ENCODE peak calls at places on chromosome 14, in nine cellular contexts. C is breast epithelium; U is iPS DF 6.9; R is SK-N-SH; G is left lung; W is stomach; A is effector memory CD4-positive, alpha-beta T cell; E is aorta; M is transverse colon. O is an unnamed sample.

GRCh38 chr14:55097894-55098560 is 31.0 kb upstream of the LGALS3 start:
- DNase-seq in U (no peak), A (peak; percentile 6), W (peak; percentile 53), R (no peak), M (peak; percentile 71), G (peak; percentile 77), E (peak; percentile 71), C (no peak), O (no peak)

GRCh38 chr14:61561144-61561543 is 134.2 kb upstream of the HIF1A start:
- DNase-seq in A (no peak), R (peak; percentile 47), E (no peak), G (no peak), M (no peak), W (no peak), C (no peak), U (no peak), O (no peak)

GRCh38 chr14:55707365-55707804 is 127.4 kb downstream of the KTN1 start:
- DNase-seq in G (no peak), M (no peak), R (no peak), C (no peak), A (no peak), W (no peak), U (no peak), E (no peak), O (no peak)

GRCh38 chr14:64464695-64465094 is 604 bp upstream of the AKAP5 start:
- DNase-seq in G (no peak), M (no peak), E (no peak), R (no peak), W (no peak), C (no peak), A (no peak), U (peak; percentile 18), O (no peak)

GRCh38 chr14:66070542-66071319 is 415.4 kb upstream of the CCDC196 start:
- DNase-seq in A (peak; percentile 38), W (peak; percentile 62), U (peak; percentile 73), C (no peak), E (peak; percentile 48), R (peak; percentile 63), G (no peak), M (peak; percentile 60), O (peak; percentile 50)

GRCh38 chr14:23864856-23865255 is 88.7 kb upstream of the DHRS4 start:
- DNase-seq in U (no peak), W (no peak), R (no peak), M (no peak), G (no peak), E (no peak), C (no peak), A (no peak), O (no peak)

GRCh38 chr14:22842211-22843122 is 6.1 kb downstream of the MMP14 start:
- DNase-seq in G (no peak), W (no peak), C (no peak), M (no peak), U (no peak), E (no peak), R (no peak), A (no peak), O (no peak)

GRCh38 chr14:55580401-55581010 is 499 bp downstream of the KTN1 start:
- DNase-seq in U (no peak), M (peak; percentile 47), C (peak; percentile 19), R (peak; percentile 79), A (peak; percentile 45), W (peak; percentile 36), E (peak; percentile 61), G (peak; percentile 43), O (peak; percentile 60)

GRCh38 chr14:96583605-96584041 is 81.4 kb downstream of the PAPOLA start:
- DNase-seq in G (no peak), C (no peak), A (no peak), M (no peak), U (no peak), W (no peak), R (no peak), E (no peak), O (no peak)

GRCh38 chr14:72515779-72516770 is 377.8 kb downstream of the DPF3 start:
- DNase-seq in C (no peak), G (no peak), E (no peak), A (no peak), R (no peak), U (no peak), M (no peak), W (no peak), O (no peak)

DNA sequence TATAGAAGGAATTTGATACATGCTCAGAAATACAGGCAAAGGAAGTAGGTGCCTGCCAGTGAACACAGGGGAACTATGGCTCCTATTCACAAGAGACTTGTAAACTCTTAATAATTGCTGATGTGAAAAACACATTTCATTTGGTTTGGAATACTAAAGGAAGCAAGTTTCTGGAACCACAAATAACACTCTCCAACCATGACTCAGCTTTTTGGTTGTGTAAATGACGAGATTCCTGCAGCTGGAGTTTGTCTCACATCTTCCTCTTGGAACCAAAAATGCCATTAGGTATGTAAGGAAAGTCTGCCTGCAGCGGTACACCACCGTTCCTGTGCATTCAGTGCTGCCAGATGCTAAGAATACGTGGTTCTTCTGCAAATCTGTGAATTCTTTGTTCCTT is 4.5 kb upstream of the OR11H6 start:
- DNase-seq in E (no peak), A (no peak), G (no peak), U (no peak), R (no peak), W (no peak), C (no peak), M (no peak), O (no peak)
- H3K9me3 ChIP-seq in E (no peaks in the 10 kb centered on the region), A (no peaks in the 10 kb centered on the region), G (no peaks in the 10 kb centered on the region), U (no peaks in the 10 kb centered on the region), R (no peaks in the 10 kb centered on the region), W (no peaks in the 10 kb centered on the region), C (no peaks in the 10 kb centered on the region), M (no peaks in the 10 kb centered on the region), O (no peaks in the 10 kb centered on the region)

GRCh38 chr14:21084988-21085853 is 13.2 kb downstream of the ZNF219 start:
- DNase-seq in R (peak; percentile 15), M (no peak), A (no peak), W (peak; percentile 63), E (peak; percentile 51), G (no peak), C (no peak), U (no peak), O (no peak)

GRCh38 chr14:21086908-21087293 is 11.6 kb downstream of the ZNF219 start:
- DNase-seq in M (no peak), E (no peak), R (no peak), G (no peak), C (no peak), U (no peak), W (no peak), A (no peak), O (no peak)

GRCh38 chr14:21081521-21082184 is 11.5 kb downstream of the ARHGEF40 start:
- DNase-seq in W (no peak), C (no peak), R (peak; percentile 25), A (no peak), U (no peak), M (no peak), E (no peak), G (no peak), O (no peak)

GRCh38 chr14:21083565-21084325 is 13.6 kb downstream of the ARHGEF40 start:
- DNase-seq in E (no peak), G (no peak), C (no peak), M (no peak), A (no peak), W (no peak), U (no peak), R (peak; percentile 16), O (no peak)

GRCh38 chr14:21084396-21084795 is 14.1 kb downstream of the ZNF219 start:
- DNase-seq in E (no peak), R (peak; percentile 7), U (no peak), G (no peak), M (no peak), W (no peak), A (no peak), C (no peak), O (no peak)
- H3K9me3 ChIP-seq in E (no peaks in the 10 kb centered on the region), R (no peaks in the 10 kb centered on the region), U (no peaks in the 10 kb centered on the region), G (no peaks in the 10 kb centered on the region), M (no peaks in the 10 kb centered on the region), W (no peaks in the 10 kb centered on the region), A (no peaks in the 10 kb centered on the region), C (no peaks in the 10 kb centered on the region), O (no peaks in the 10 kb centered on the region)

DNA sequence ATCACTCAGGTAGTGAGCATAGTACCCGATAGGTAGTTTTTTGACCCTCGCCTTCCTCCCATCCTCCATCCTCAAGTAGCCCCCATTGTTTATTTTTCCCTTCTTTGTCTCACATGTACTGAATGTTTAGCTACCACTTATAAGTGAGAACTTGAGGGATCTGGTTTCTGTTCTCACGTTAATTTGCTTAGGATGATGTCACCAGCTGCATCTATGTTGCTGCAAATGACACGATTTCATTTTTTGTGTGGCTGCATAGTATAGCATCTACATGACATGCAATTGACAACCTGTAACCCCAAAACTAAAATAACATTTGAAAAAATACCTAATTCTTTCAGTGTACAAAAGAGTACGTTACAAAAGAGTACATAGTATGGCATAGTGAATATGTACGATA is 254.0 kb upstream of the NOVA1 start:
- DNase-seq in W (no peak), M (no peak), C (no peak), A (no peak), U (no peak), R (no peak), G (no peak), E (no peak), O (no peak)
- H3K9me3 ChIP-seq in W (no peaks in the 10 kb centered on the region), M (no peaks in the 10 kb centered on the region), C (no peaks in the 10 kb centered on the region), A (peaks cover 6% of the 10 kb centered on the region), U (no peaks in the 10 kb centered on the region), R (no peaks in the 10 kb centered on the region), G (peaks cover 4% of the 10 kb centered on the region), E (no peaks in the 10 kb centered on the region), O (no peaks in the 10 kb centered on the region)

GRCh38 chr14:50510157-50510556 is 22.2 kb downstream of the MAP4K5 start:
- DNase-seq in M (no peak), W (no peak), C (no peak), A (no peak), G (no peak), R (no peak), E (no peak), U (no peak), O (no peak)
- H3K9me3 ChIP-seq in M (no peaks in the 10 kb centered on the region), W (no peaks in the 10 kb centered on the region), C (no peaks in the 10 kb centered on the region), A (no peaks in the 10 kb centered on the region), G (no peaks in the 10 kb centered on the region), R (no peaks in the 10 kb centered on the region), E (no peaks in the 10 kb centered on the region), U (no peaks in the 10 kb centered on the region), O (no peaks in the 10 kb centered on the region)

GRCh38 chr14:104305511-104306449 is 167.4 kb downstream of the KIF26A start:
- DNase-seq in A (no peak), E (peak; percentile 18), G (no peak), M (no peak), W (no peak), U (no peak), R (no peak), C (no peak), O (no peak)

GRCh38 chr14:104306450-104307040 is 168.2 kb downstream of the KIF26A start:
- DNase-seq in A (no peak), W (no peak), U (no peak), G (no peak), M (no peak), R (no peak), E (peak; percentile 24), C (no peak), O (no peak)

GRCh38 chr14:104304451-104305351 is 166.3 kb downstream of the KIF26A start:
- DNase-seq in C (no peak), M (no peak), E (peak; percentile 42), W (no peak), G (no peak), U (no peak), A (no peak), R (no peak), O (no peak)

GRCh38 chr14:104307627-104308401 is 169.4 kb downstream of the KIF26A start:
- DNase-seq in M (no peak), W (no peak), R (no peak), U (no peak), C (no peak), A (no peak), G (no peak), E (peak; percentile 35), O (no peak)

GRCh38 chr14:104307246-104307626 is 168.8 kb downstream of the KIF26A start:
- DNase-seq in G (no peak), E (peak; percentile 32), U (no peak), R (no peak), M (no peak), W (no peak), A (no peak), C (no peak), O (no peak)
- H3K9me3 ChIP-seq in G (peaks cover 7% of the 10 kb centered on the region), E (no peaks in the 10 kb centered on the region), U (no peaks in the 10 kb centered on the region), R (no peaks in the 10 kb centered on the region), M (no peaks in the 10 kb centered on the region), W (no peaks in the 10 kb centered on the region), A (no peaks in the 10 kb centered on the region), C (no peaks in the 10 kb centered on the region), O (no peaks in the 10 kb centered on the region)

O was measured in T-helper 17 cell.